ENCODE peak calls at places on chromosomes 2 and 18, in four cellular contexts. D is cardiac muscle cell, O is fibroblast of lung, K is sigmoid colon. G is an unnamed sample. For H3K27me3 and H3K4me1, the result is how much of the 10 kb centered on the place peaks cover.

GRCh38 chr2:144645055-144645778 is 125.3 kb upstream of the ZEB2 start:
- DNase-seq in K (no peak), O (peak), D (no peak), G (no peak)

GRCh38 chr2:186848873-186849578 is at the start of gene ZSWIM2:
- DNase-seq in D (peak), O (peak), K (peak), G (peak)

GRCh38 chr18:12652861-12653401 is 5.0 kb downstream of the SPIRE1 start:
- DNase-seq in O (peak), K (no peak), D (peak), G (no peak)

GRCh38 chr2:121297217-121297830 is 12.3 kb upstream of the TFCP2L1 start:
- DNase-seq in O (peak), K (no peak), D (peak), G (peak)

GRCh38 chr2:43155842-43156511 is 70.4 kb downstream of the ZFP36L2 start:
- DNase-seq in D (no peak), K (no peak), O (no peak), G (no peak)

GRCh38 chr2:71756280-71756906 is 303.0 kb downstream of the DYSF start:
- DNase-seq in K (no peak), D (peak), O (peak), G (no peak)

GRCh38 chr2:8306530-8307351 is 375.1 kb upstream of the ID2 start:
- DNase-seq in K (no peak), O (peak), D (peak), G (peak)

GRCh38 chr18:48675912-48676311 is 137.1 kb downstream of the CTIF start:
- DNase-seq in K (peak), O (no peak), D (no peak), G (no peak)

GRCh38 chr2:128520787-128521186 is 202.1 kb upstream of the HS6ST1 start:
- DNase-seq in D (no peak), K (no peak), O (no peak), G (no peak)

GRCh38 chr18:31819106-31819924 is 58.6 kb upstream of the SLC25A52 start:
- DNase-seq in K (no peak), O (peak), D (peak), G (no peak)

GRCh38 chr2:240129311-240129710 is 6.8 kb downstream of the COPS9 start:
- DNase-seq in O (no peak), D (no peak), K (no peak), G (no peak)

GRCh38 chr18:47777626-47778025 is 152.8 kb downstream of the SMAD2 start:
- DNase-seq in K (no peak), O (no peak), D (no peak), G (no peak)

GRCh38 chr2:96185516-96185915 is 23.1 kb downstream of the STARD7 start:
- DNase-seq in D (no peak), O (no peak), K (no peak), G (no peak)

GRCh38 chr2:50783116-50783515 is 248.8 kb downstream of the NRXN1 start:
- DNase-seq in O (no peak), K (no peak), D (no peak), G (no peak)

GRCh38 chr2:218397502-218398436 is 1.9 kb upstream of the CTDSP1 start:
- DNase-seq in K (peak), D (peak), O (peak), G (no peak)

GRCh38 chr2:79016315-79016714 is 9.2 kb upstream of the REG3G start:
- DNase-seq in O (no peak), K (no peak), D (no peak), G (no peak)

GRCh38 chr2:239443666-239444567 is 43.1 kb upstream of the HDAC4 start:
- DNase-seq in K (no peak), D (peak), O (peak), G (peak)

GRCh38 chr2:216553093-216553478 is 54.4 kb downstream of the RPL37A start:
- DNase-seq in O (no peak), D (no peak), K (no peak), G (no peak)

GRCh38 chr2:105139556-105140236 is 101.8 kb downstream of the MRPS9 start:
- DNase-seq in D (no peak), K (no peak), O (no peak), G (no peak)

GRCh38 chr2:33246432-33246831 is 230.0 kb upstream of the RASGRP3 start:
- DNase-seq in D (no peak), K (no peak), O (no peak), G (no peak)

GRCh38 chr2:10963155-10963554 is 51.4 kb downstream of the KCNF1 start:
- DNase-seq in D (peak), O (peak), K (no peak), G (peak)

GRCh38 chr2:43838560-43839267 is at the start of the genes ABCG5 and ABCG8:
- DNase-seq in K (no peak), D (no peak), O (no peak), G (no peak)

GRCh38 chr2:21198637-21199036 is 74.9 kb downstream of the TDRD15 start:
- DNase-seq in D (no peak), K (no peak), O (no peak), G (no peak)

GRCh38 chr2:72235497-72236413 is 88.1 kb upstream of the CYP26B1 start:
- DNase-seq in K (no peak), O (no peak), D (no peak), G (no peak)

GRCh38 chr2:107543793-107544192 is 282.9 kb upstream of the RGPD4 start:
- DNase-seq in D (no peak), O (no peak), K (no peak), G (no peak)

DNA sequence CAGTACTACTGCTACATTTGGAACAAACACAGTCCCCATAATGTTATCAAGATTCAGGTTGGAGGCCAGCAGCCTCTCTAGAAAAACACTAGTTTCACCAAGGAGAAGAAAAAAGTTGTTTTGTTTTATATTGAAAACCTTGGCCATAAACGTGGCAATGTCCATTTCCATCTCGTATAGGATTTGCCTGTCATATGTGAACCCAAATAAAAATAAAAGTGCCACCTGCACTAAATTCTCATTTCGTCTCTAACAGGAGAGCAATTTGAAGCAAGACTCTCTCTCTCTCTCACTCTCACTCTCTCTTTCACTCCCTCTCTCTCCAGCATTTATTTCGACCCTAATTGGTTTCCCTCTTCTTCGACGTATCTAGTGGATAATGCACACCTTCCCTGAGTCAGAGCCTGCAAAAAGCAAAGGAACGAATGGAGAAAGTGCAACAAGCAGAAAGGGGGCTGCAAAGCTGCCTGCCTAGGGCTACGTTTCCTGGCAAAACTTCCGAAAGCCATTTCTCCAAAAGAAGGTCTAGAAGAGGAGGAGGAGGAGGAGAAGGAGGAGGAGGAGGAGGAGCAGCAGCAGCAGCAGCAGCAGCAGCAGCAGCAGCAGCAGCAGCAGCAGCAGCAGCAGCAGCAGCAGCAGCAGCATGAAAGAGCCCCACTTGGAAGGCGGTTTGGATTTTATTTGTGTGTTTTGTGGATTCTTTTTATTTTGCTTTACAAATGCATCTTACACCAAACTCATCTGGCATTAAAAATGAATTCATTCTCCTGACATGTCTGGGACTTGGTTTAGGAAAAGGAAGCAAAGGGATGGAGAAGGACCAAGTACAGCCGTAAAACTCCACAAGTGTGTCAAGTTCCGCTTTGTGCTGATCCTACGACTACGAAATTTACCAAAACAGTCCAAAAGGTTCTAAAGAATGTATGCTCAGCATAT is 2.1 kb downstream of the TCF4 start:
- DNase-seq in K (no peak), O (peak), D (peak), G (no peak)
- H3K27me3 ChIP-seq in K (under half), O (under half), D (under half), G (under half)

DNA sequence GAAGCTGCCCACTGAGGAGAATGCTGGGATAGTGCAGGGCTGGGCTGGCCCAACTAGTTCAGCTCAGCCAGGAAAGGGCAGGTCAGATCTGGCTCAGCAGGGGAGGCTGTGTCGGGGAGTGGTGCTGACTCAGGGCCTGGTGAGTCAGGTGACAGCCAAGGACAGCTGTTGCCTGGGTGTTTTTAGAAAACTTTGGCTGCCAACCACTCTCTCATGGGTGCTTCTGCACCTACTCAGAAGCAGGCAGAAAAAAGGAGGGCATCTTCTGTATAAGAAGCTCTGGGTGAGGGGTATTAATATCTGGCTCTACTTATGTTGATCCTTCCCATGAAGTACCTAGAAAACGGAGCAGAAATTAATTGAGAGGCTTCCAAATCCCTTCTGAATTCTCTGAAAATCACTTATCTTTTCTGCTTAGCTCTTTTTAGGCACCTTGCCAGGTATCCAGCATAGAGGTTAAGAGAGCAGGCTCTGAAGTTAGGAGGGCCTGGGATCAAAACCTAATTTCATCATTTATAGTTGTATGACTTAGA is 15.6 kb upstream of the RAB10 start:
- DNase-seq in K (peak), O (peak), D (peak), G (peak)
- H3K27ac ChIP-seq in K (peak), O (peak), D (no peak), G (no peak)

GRCh38 chr2:41966920-41967319 is 80.9 kb upstream of the PKDCC start:
- DNase-seq in K (peak), D (no peak), O (no peak), G (no peak)
- H3K4me1 ChIP-seq in K (half or more), D (under half), O (under half), G (under half)

GRCh38 chr2:227160164-227160563 is 3.8 kb downstream of the COL4A4 start:
- DNase-seq in O (no peak), D (no peak), K (no peak), G (no peak)
- H3K27me3 ChIP-seq in O (under half), D (half or more), K (under half), G (under half)

DNA sequence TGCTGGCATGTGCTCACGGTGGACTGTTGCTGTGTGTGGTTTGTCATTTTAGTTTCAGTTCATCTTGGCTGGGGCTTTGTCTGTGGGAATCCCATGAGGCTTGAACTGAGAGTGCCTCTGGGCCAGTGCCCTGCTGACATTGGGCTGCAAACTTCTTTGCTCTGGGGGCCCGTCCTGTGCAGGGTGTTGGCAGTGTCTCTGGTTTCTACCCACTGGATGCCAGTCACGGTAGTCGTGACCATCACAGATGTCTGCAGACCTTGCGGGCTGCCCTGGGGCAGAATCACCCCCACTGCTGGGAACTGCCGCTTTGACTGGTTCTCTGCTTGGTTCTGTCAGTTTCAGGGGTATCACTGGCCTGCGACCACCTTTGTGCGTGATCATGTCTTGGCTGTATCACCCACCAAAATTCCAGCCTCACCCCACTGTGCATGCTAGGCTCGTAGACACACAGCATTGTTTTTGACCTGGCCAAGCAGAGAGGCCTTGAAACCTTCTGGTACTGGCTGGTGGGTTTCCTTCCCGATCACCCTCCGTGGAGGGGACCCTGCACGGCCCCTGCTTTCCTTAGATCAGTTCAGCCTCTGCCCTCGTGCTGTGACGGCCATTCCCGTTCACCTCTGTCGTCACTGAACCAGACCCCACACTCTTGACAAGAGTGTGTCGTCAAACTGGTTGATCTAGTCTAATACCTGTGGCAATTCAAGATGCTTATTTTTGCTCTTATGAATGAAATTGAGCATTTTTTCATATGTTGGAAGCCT is 57.6 kb downstream of the KCNG2 start:
- DNase-seq in K (no peak), D (no peak), O (no peak), G (no peak)
- H3K27ac ChIP-seq in K (no peak), D (no peak), O (no peak), G (no peak)

GRCh38 chr2:69306612-69306896 is 80.5 kb downstream of the GFPT1 start:
- DNase-seq in O (no peak), D (no peak), K (no peak), G (no peak)
- H3K4me1 ChIP-seq in O (under half), D (under half), K (half or more), G (under half)

GRCh38 chr2:171447675-171448074 is 13.6 kb downstream of the DCAF17 start:
- DNase-seq in D (no peak), O (no peak), K (no peak), G (no peak)
- H3K27me3 ChIP-seq in D (under half), O (under half), K (under half), G (under half)